ENCODE peak calls at places on chromosomes 1 and 21, in five cellular contexts. One of them, this sample, is unnamed.

GRCh38 chr1:44874155-44874554 is 31.1 kb upstream of the PTCH2 start:
- DNase-seq in Peyer's patch: no peak
- DNase-seq in A549: no peak
- DNase-seq in fibroblast of mammary gland: no peak
- DNase-seq in endothelial cell: no peak
- DNase-seq in this sample: no peak

GRCh38 chr1:213728593-213729536 is 258.9 kb upstream of the PROX1 start:
- DNase-seq in A549: no peak
- DNase-seq in endothelial cell: no peak
- DNase-seq in fibroblast of mammary gland: no peak
- DNase-seq in Peyer's patch: no peak
- DNase-seq in this sample: no peak

GRCh38 chr1:59672851-59673574 is 141.7 kb upstream of the HOOK1 start:
- DNase-seq in fibroblast of mammary gland: peak; percentile 88
- DNase-seq in endothelial cell: no peak
- DNase-seq in Peyer's patch: no peak
- DNase-seq in A549: peak; percentile 44
- DNase-seq in this sample: no peak

GRCh38 chr21:36692125-36692843 is 6.6 kb upstream of the SIM2 start:
- DNase-seq in A549: no peak
- DNase-seq in endothelial cell: peak; percentile 12
- DNase-seq in fibroblast of mammary gland: no peak
- DNase-seq in Peyer's patch: no peak
- DNase-seq in this sample: no peak

GRCh38 chr1:172976222-172977041 is 74.3 kb downstream of the TNFSF18 start:
- DNase-seq in fibroblast of mammary gland: peak; percentile 98
- DNase-seq in A549: peak; percentile 96
- DNase-seq in Peyer's patch: no peak
- DNase-seq in endothelial cell: no peak
- DNase-seq in this sample: no peak

GRCh38 chr1:59477286-59477685 is 180.4 kb downstream of the FGGY start:
- DNase-seq in A549: no peak
- DNase-seq in fibroblast of mammary gland: peak; percentile 94
- DNase-seq in endothelial cell: no peak
- DNase-seq in Peyer's patch: no peak
- DNase-seq in this sample: peak; percentile 39

GRCh38 chr1:232011961-232012360 is 385.4 kb downstream of the DISC1 start:
- DNase-seq in Peyer's patch: no peak
- DNase-seq in fibroblast of mammary gland: peak; percentile 4
- DNase-seq in A549: no peak
- DNase-seq in endothelial cell: no peak
- DNase-seq in this sample: no peak

GRCh38 chr1:85611856-85612255 is 31.3 kb downstream of the CCN1 start:
- DNase-seq in Peyer's patch: no peak
- DNase-seq in A549: peak; percentile 72
- DNase-seq in fibroblast of mammary gland: peak; percentile 99
- DNase-seq in endothelial cell: no peak
- DNase-seq in this sample: peak; percentile 93

GRCh38 chr1:62621907-62622306 is 24.6 kb downstream of the ANGPTL3 start:
- DNase-seq in fibroblast of mammary gland: peak; percentile 97
- DNase-seq in Peyer's patch: no peak
- DNase-seq in A549: peak; percentile 90
- DNase-seq in endothelial cell: no peak
- DNase-seq in this sample: peak; percentile 88

GRCh38 chr1:9793291-9793690 is 30.5 kb downstream of the CLSTN1 start:
- DNase-seq in A549: no peak
- DNase-seq in fibroblast of mammary gland: no peak
- DNase-seq in endothelial cell: no peak
- DNase-seq in Peyer's patch: no peak
- DNase-seq in this sample: no peak

GRCh38 chr1:207500306-207500705 is 4.3 kb downstream of the CR1 start:
- DNase-seq in endothelial cell: no peak
- DNase-seq in Peyer's patch: no peak
- DNase-seq in A549: no peak
- DNase-seq in fibroblast of mammary gland: no peak
- DNase-seq in this sample: no peak

GRCh38 chr21:44748621-44749020 is 37.2 kb upstream of the TSPEAR start:
- DNase-seq in endothelial cell: no peak
- DNase-seq in fibroblast of mammary gland: no peak
- DNase-seq in Peyer's patch: no peak
- DNase-seq in A549: no peak
- DNase-seq in this sample: no peak

GRCh38 chr1:211947396-211948295 is 87.7 kb downstream of the INTS7 start:
- DNase-seq in fibroblast of mammary gland: no peak
- DNase-seq in endothelial cell: no peak
- DNase-seq in Peyer's patch: no peak
- DNase-seq in A549: no peak
- DNase-seq in this sample: no peak
- TF ChIP-seq CTCF in fibroblast of mammary gland: no peak
- TF ChIP-seq CTCF in endothelial cell: no peak
- TF ChIP-seq CTCF in Peyer's patch: no peak
- TF ChIP-seq CTCF in A549: no peak
- TF ChIP-seq CTCF in this sample: no peak

DNA sequence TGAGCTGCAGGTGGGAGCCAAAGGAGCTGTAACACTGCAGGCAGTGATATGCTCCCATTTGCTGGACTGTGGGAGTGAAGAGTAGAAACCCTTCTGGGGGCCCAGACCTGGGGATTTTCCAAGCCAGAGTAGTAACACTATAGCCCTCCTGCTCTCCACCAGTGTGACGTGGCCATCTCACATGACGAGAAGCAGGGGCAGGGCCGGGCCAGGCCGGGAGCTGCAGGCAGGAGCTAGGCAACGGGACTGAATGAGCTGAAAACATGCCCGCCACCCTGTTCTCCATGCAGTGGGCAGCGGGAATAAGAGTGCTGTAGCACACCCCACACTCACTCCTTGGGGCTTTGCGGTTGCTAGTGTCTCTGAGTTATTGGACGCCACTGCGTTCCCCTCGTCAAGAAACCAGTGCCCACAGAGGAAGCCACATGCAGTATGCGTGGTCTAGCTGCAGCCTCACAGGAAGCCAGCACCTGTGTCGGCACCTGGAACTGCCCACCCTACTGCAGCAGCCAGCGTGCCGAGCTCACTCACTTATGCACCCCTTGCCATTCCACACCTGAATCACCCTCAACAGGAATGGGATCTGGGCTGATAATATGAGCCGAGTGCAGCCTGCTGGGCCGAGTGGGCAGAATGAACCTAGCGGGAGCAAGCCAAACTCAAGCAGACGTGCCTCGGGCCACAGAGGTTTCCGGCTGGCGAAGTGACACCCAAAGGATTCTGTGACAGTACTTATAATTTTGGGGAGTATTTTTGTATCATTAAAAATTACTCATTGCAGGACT is 1389.6 kb downstream of the KCNT2 start:
- DNase-seq in Peyer's patch: no peak
- DNase-seq in endothelial cell: no peak
- DNase-seq in A549: no peak
- DNase-seq in fibroblast of mammary gland: no peak
- DNase-seq in this sample: no peak
- TF ChIP-seq CTCF in Peyer's patch: no peak
- TF ChIP-seq CTCF in endothelial cell: no peak
- TF ChIP-seq CTCF in A549: no peak
- TF ChIP-seq CTCF in fibroblast of mammary gland: no peak
- TF ChIP-seq CTCF in this sample: no peak

GRCh38 chr1:89622895-89623294 is 10.0 kb upstream of the LRRC8C start:
- DNase-seq in Peyer's patch: no peak
- DNase-seq in A549: peak; percentile 25
- DNase-seq in fibroblast of mammary gland: peak; percentile 63
- DNase-seq in endothelial cell: no peak
- DNase-seq in this sample: no peak
- TF ChIP-seq CTCF in Peyer's patch: no peak
- TF ChIP-seq CTCF in A549: no peak
- TF ChIP-seq CTCF in fibroblast of mammary gland: peak; percentile 40
- TF ChIP-seq CTCF in endothelial cell: no peak
- TF ChIP-seq CTCF in this sample: peak; percentile 9

DNA sequence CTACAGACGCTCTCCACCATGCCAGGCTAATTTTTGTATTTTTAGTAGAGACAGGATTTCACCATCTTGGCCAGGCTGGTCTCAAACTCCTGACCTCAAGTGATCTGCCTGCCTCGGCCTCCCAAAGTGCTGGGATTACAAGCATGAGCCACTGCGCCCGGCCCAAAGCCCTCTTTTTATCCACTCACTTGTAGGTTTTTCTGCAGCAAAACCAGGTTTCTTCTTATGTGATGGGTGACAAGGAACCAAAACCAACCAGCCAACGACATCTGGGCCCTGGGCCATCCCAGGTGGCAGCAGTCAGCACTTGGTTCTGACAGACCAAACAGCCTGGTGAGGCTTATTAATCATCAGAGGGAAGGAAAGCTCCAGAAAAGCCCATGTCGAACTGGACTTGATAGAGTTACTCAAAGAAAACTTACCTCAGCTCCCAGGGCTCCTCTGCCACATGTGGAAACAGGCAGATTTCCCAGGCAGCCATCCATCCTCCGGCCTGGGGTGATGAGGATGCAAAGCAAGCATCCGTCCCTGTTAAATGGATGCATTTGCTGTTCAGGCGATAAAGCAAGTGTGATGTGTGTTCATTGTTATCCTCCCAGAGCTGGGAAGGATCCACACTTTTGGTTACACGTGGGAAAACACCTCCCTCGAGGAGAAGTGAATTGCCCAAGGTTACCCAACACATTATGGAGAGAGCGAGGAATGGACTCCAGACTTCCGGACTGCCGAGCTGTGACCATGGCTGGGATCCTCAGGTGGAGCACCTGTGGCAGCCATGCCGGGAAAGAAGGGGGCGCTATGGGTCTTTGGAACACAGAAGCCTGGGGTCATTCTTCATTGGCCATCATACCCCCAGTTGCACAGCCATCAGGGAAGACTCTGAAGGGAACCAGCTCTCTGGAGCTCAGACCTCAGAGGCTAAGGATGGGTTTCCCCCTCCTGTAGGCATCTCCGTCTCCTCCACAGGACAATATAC is 118.8 kb downstream of the HUNK start:
- DNase-seq in endothelial cell: peak; percentile 45
- DNase-seq in fibroblast of mammary gland: no peak
- DNase-seq in A549: no peak
- DNase-seq in Peyer's patch: no peak
- DNase-seq in this sample: no peak
- TF ChIP-seq CTCF in endothelial cell: no peak
- TF ChIP-seq CTCF in fibroblast of mammary gland: no peak
- TF ChIP-seq CTCF in A549: no peak
- TF ChIP-seq CTCF in Peyer's patch: no peak
- TF ChIP-seq CTCF in this sample: no peak